ENCODE peak calls at places on chromosome X, in four cellular contexts. J, N, G and U are unnamed samples. For H3K27me3, the result is how much of the 10 kb centered on the place peaks cover.

GRCh38 chrX:3143043-3143799 is 102.0 kb downstream of the ARSF start:
- ATAC-seq in J (no peak), N (no peak), G (peak), U (no peak)

GRCh38 chrX:355329-356050 is 31.2 kb downstream of the PPP2R3B start:
- ATAC-seq in J (no peak), N (no peak), G (no peak), U (no peak)

GRCh38 chrX:103356897-103357296 is 591 bp downstream of the TCEAL9 start:
- ATAC-seq in J (peak), N (peak), G (peak), U (peak)

GRCh38 chrX:24168807-24169206 is 19.3 kb downstream of the ZFX start:
- ATAC-seq in J (no peak), N (no peak), G (peak), U (no peak)

GRCh38 chrX:71671043-71671829 is 3.9 kb downstream of the LOC101059915 start:
- ATAC-seq in J (no peak), N (no peak), G (no peak), U (no peak)

GRCh38 chrX:79161655-79162054 is 17.2 kb downstream of the GPR174 start:
- ATAC-seq in J (no peak), N (no peak), G (no peak), U (no peak)

GRCh38 chrX:8374041-8374825 is 90.4 kb upstream of the VCX3B start:
- ATAC-seq in J (no peak), N (no peak), G (no peak), U (no peak)

GRCh38 chrX:106035064-106035463 is 3.5 kb downstream of the SERPINA7 start:
- ATAC-seq in J (no peak), N (no peak), G (no peak), U (no peak)

GRCh38 chrX:112803060-112803459 is 37.6 kb downstream of the AMOT start:
- ATAC-seq in J (no peak), N (no peak), G (no peak), U (no peak)

GRCh38 chrX:38616904-38617303 is 55.6 kb downstream of the TSPAN7 start:
- ATAC-seq in J (no peak), N (no peak), G (no peak), U (no peak)

GRCh38 chrX:127011629-127012028 is 192.1 kb downstream of the PRR32 start:
- ATAC-seq in J (no peak), N (no peak), G (no peak), U (no peak)

GRCh38 chrX:39815621-39816020 is 282.1 kb downstream of the BCOR start:
- ATAC-seq in J (no peak), N (peak), G (peak), U (no peak)

GRCh38 chrX:45709381-45709780 is 508.7 kb upstream of the DIPK2B start:
- ATAC-seq in J (no peak), N (no peak), G (no peak), U (no peak)

GRCh38 chrX:45711231-45711630 is 510.6 kb upstream of the DIPK2B start:
- ATAC-seq in J (no peak), N (no peak), G (no peak), U (no peak)

GRCh38 chrX:45712067-45712466 is 511.4 kb upstream of the DIPK2B start:
- ATAC-seq in J (no peak), N (no peak), G (no peak), U (no peak)

GRCh38 chrX:45714864-45715263 is 514.2 kb upstream of the DIPK2B start:
- ATAC-seq in J (no peak), N (no peak), G (no peak), U (no peak)

DNA sequence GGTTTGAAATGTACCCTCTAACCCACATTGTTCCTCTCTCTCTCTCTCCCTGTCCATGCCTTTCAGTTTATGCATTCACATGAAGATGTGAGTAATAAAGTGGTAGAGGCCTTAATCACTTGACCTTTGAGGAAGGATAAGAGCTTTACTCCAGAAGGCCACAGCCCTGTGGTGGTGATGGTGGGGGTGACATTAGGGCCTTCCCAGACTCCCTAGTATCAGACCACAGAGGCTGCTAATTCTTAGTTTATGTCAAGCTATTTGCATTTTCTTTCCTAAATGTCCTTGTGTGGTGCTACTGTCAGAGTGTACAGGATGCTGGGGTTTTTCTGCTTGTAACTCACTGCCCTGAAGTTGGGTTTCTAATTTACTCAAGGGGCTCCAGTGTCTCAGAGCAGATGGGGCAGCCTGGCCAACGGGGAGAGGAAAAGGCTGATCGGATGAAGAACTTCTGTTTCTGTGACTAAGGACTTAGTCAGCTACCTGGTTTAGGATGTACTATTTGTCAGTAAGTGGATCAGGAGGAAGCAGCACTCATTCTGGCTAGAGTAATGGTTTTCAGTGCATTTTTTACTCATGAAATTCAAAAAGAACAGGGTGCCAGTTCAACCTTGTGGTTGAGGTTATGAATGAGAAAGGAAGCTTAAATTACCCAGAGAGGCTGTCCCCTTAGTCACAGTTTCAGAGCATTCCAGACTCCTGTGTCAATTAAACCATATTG is 509.6 kb upstream of the DIPK2B start:
- ATAC-seq in J (peak), N (no peak), G (no peak), U (no peak)
- H3K27ac ChIP-seq in J (no peak), N (no peak), G (no peak), U (no peak)

DNA sequence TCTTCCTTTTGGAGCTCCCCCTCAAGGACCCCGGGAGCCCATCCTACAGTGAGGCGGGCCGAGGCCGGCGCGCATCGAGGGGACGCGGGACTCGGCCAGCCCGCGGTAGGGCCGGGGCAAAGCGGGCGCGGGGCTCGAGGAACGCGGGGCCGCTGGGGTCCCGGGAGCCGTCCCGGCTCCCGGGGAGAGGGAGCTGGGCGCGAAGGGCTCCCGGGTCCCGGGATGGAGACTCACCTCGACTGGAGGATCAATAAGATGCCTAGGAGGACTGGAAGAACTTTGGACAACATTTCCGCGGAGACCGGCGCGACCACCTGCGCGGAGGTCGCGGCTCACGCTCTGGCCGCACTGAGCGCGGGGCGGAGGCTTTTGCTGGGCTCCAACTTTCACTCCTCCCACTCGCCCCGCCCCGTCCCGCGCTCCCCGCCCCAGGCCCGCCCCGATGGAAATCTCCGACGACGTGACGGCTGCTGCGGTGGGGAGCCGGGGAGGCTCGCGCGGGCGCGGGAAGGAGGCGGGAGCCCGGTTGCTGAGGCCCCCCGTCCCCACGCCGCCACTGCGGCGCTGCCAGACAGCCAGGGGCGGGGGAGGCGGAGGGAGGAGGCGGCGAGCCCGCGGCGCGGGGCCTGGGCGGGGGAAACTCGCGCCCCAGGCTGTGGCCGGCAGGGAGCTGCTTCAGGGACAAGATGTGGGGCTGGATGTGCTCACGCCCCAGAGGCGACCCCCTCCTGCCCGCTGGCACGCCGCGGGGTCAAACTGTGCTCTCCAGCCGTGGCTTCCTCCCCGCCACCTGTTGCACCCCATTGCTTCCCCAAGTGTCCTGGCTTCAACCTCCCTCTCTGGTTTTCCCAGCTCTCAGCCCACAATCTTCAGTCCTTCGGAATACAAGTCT is at the start of gene GABRE:
- ATAC-seq in J (no peak), N (peak), G (peak), U (peak)
- TF ChIP-seq POLR2AphosphoS5 in J (no peak), N (peak), G (peak), U (peak)

GRCh38 chrX:49701323-49701722 is 5.5 kb upstream of the PAGE1 start:
- ATAC-seq in J (no peak), N (no peak), G (no peak), U (no peak)

GRCh38 chrX:49704692-49705404 is 9.1 kb upstream of the PAGE1 start:
- ATAC-seq in J (no peak), N (no peak), G (no peak), U (no peak)

GRCh38 chrX:49701948-49702347 is 6.2 kb upstream of the PAGE1 start:
- ATAC-seq in J (no peak), N (no peak), G (no peak), U (no peak)
- H3K27me3 ChIP-seq in J (under half), N (under half), G (under half), U (under half)

GRCh38 chrX:15750611-15751159 is 12.6 kb downstream of the CA5B start:
- ATAC-seq in J (peak), N (no peak), G (no peak), U (peak)
- H3K27ac ChIP-seq in J (peak), N (no peak), G (no peak), U (peak)

DNA sequence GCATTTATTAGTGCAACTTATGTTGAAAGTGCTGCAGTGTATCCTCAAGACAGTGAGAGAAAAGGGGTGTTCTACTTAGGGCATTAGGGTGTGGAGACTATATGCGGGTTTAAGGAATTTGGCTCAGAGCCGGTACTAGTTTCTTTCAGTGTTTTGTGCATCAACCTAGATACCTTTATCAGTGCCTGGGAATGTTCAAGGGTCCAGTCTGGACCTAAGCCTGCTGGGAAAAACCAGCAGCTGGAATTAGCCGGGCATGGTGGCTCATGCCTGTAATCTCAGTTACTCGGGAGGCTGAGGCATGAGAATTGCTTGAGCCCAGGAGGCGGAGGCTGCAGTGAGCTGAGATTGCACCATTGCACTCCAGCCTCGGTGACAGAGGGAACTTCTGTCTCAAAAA is 7.4 kb downstream of the PHEX start:
- ATAC-seq in J (no peak), N (no peak), G (no peak), U (no peak)
- TF ChIP-seq POLR2AphosphoS5 in J (no peak), N (no peak), G (no peak), U (no peak)

DNA sequence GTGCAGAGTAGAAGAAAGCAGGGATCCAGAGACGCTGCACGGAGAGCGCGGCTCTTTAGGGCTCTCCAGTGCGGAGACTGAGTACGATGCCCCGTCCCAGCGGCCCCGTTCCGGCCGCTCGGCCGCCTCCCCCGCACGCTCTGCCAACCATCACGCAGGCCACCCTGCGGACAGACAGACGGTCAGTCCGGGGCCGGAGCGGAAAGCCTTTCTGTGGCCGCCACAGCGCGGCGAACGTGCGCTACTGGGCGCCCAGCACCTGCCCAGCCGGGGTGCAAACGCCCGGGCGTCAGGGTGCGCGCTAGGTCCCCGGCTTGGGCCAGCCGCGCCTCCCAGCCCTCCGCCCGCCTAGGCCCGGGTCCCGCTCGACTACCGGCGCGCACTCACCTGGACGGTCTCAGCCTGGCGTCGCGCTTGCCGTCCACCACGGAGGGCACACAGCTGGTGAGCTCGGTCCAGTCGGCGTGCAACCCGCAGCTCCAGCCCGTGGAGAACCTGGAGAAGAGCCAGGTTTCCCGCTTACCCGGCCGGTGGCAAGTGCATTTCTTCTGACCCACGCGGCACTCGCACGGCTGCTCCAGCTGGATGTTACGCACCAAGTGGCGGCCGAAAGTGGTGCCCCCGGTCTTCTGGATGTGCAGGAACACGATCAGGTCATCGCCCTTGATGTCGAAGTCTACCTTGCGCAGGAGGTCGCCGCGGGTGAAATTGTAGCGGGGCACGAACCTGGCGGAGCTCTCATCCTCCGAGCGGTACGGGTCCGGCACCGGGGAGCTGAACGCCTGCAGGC is 1.8 kb downstream of the HS6ST2 start:
- ATAC-seq in J (peak), N (peak), G (no peak), U (no peak)
- H3K27me3 ChIP-seq in J (under half), N (half or more), G (under half), U (under half)